ENCODE peak calls at places on chromosomes 5 and 9, in ten cellular contexts. Y is NT2/D1, W is IMR-90, Q is tibial nerve, C is adrenal gland, O is mammary epithelial cell, U is SK-N-SH, X is pancreas, K is GM12878, A is GM23248. D is an unnamed sample. For H3K9me3, the result is how much of the 10 kb centered on the place peaks cover.

GRCh38 chr9:36729902-36730301 is 157.2 kb downstream of the MELK start:
- DNase-seq in Y (no peak), W (peak), Q (no peak), C (no peak), O (no peak), U (no peak), X (no peak), K (no peak), A (no peak), D (no peak)

GRCh38 chr9:111615928-111616327 is 15.2 kb upstream of the DNAJC25 start:
- DNase-seq in Y (no peak), W (no peak), Q (no peak), C (no peak), O (no peak), U (no peak), X (no peak), K (no peak), A (no peak), D (no peak)

GRCh38 chr5:10192309-10192708 is 57.4 kb downstream of the ATPSCKMT start:
- DNase-seq in Y (no peak), W (peak), Q (no peak), C (no peak), O (no peak), U (no peak), X (no peak), K (no peak), A (peak), D (no peak)

GRCh38 chr9:6667633-6668280 is 22.2 kb upstream of the GLDC start:
- DNase-seq in Y (no peak), W (peak), Q (no peak), C (no peak), O (no peak), U (peak), X (no peak), K (no peak), A (peak), D (no peak)

GRCh38 chr5:138177936-138178515 is 404 bp downstream of the BRD8 start:
- DNase-seq in Y (no peak), W (peak), Q (no peak), C (peak), O (peak), U (peak), X (no peak), K (no peak), A (peak), D (no peak)

GRCh38 chr5:149731617-149732400 is 1.7 kb downstream of the PPARGC1B start:
- DNase-seq in Y (peak), W (peak), Q (peak), C (peak), O (peak), U (peak), X (peak), K (peak), A (peak), D (peak)

GRCh38 chr5:159231167-159231566 is 21.8 kb upstream of the RNF145 start:
- DNase-seq in Y (no peak), W (peak), Q (no peak), C (no peak), O (no peak), U (no peak), X (no peak), K (no peak), A (no peak), D (no peak)

GRCh38 chr9:5651246-5651645 is 22.3 kb downstream of the RIC1 start:
- DNase-seq in Y (no peak), W (no peak), Q (no peak), C (no peak), O (no peak), U (no peak), X (no peak), K (no peak), A (no peak), D (no peak)

GRCh38 chr9:127738666-127739065 is 3.6 kb upstream of the TOR2A start:
- DNase-seq in Y (no peak), W (no peak), Q (no peak), C (no peak), O (no peak), U (no peak), X (peak), K (no peak), A (no peak), D (no peak)

GRCh38 chr5:111562566-111562965 is 50.2 kb upstream of the STARD4 start:
- DNase-seq in Y (no peak), W (no peak), Q (no peak), C (no peak), O (no peak), U (no peak), X (no peak), K (no peak), A (no peak), D (no peak)

GRCh38 chr5:1278656-1279442 is 16.0 kb downstream of the TERT start:
- DNase-seq in Y (no peak), W (no peak), Q (no peak), C (no peak), O (no peak), U (no peak), X (peak), K (no peak), A (no peak), D (no peak)

GRCh38 chr9:127975376-127976315 is 5.1 kb downstream of the EEIG1 start:
- DNase-seq in Y (no peak), W (no peak), Q (no peak), C (no peak), O (no peak), U (no peak), X (no peak), K (no peak), A (peak), D (no peak)

GRCh38 chr5:171644536-171644935 is 141.1 kb upstream of the SMIM23 start:
- DNase-seq in Y (no peak), W (peak), Q (no peak), C (no peak), O (no peak), U (peak), X (no peak), K (no peak), A (peak), D (no peak)

GRCh38 chr5:164375051-164375450 is 869.6 kb downstream of the MAT2B start:
- DNase-seq in Y (no peak), W (peak), Q (no peak), C (no peak), O (no peak), U (no peak), X (no peak), K (no peak), A (no peak), D (no peak)
- H3K4me3 ChIP-seq in Y (no peak), W (no peak), Q (no peak), C (no peak), O (no peak), U (no peak), X (no peak), K (no peak), A (no peak), D (no peak)

DNA sequence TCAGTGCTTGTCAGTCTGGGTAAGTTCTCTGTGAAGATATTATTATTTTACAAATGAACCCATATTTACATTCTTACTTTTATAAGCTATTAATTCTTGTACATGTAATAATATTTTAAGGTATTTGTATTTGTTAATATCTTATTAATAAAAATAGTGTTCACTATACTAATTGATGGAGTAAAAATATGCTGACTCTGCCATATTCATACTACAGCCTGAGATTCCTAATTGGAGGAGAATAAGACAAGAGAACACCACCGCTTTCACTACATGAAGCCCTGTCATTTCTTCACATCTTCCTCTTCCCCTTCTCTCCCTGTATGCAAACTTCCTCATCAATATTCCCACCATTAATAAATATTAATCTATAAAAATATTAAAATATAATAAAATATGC is 167.6 kb upstream of the TUSC1 start:
- DNase-seq in Y (no peak), W (no peak), Q (no peak), C (no peak), O (no peak), U (no peak), X (no peak), K (no peak), A (no peak), D (no peak)
- H3K9me3 ChIP-seq in Y (under half), W (under half), Q (under half), C (under half), O (under half), U (under half), X (under half), K (under half), A (under half), D (under half)

GRCh38 chr9:88998506-88998905 is 7.2 kb downstream of the S1PR3 start:
- DNase-seq in Y (no peak), W (no peak), Q (no peak), C (no peak), O (no peak), U (no peak), X (no peak), K (no peak), A (peak), D (no peak)
- H3K4me3 ChIP-seq in Y (no peak), W (no peak), Q (no peak), C (no peak), O (no peak), U (no peak), X (no peak), K (no peak), A (no peak), D (no peak)

GRCh38 chr9:113042884-113043657 is 13.5 kb downstream of the ZFP37 start:
- DNase-seq in Y (no peak), W (no peak), Q (no peak), C (no peak), O (peak), U (no peak), X (no peak), K (no peak), A (peak), D (no peak)
- H3K9me3 ChIP-seq in Y (half or more), W (half or more), Q (under half), C (half or more), O (half or more), U (half or more), X (under half), K (under half), A (under half), D (half or more)

GRCh38 chr9:133304477-133305377 is 29.7 kb upstream of the ABO start:
- DNase-seq in Y (no peak), W (no peak), Q (no peak), C (no peak), O (no peak), U (no peak), X (no peak), K (no peak), A (no peak), D (no peak)
- H3K4me3 ChIP-seq in Y (no peak), W (no peak), Q (no peak), C (no peak), O (no peak), U (no peak), X (no peak), K (no peak), A (no peak), D (no peak)

D was measured in CD8-positive, alpha-beta T cell.